ENCODE peak calls at places on chromosome 21, in seven cellular contexts. F is HS-5; E is T-helper 1 cell; N is GM04504; I is naive thymus-derived CD8-positive, alpha-beta T cell; X is heart left ventricle; J is Peyer's patch. D is an unnamed sample.

GRCh38 chr21:41641510-41641815 is 125.4 kb downstream of the RIPK4 start:
- DNase-seq in F (no peak), E (no peak), N (no peak), I (no peak), X (no peak), J (no peak), D (no peak)

GRCh38 chr21:45431781-45432572 is 27.0 kb downstream of the COL18A1 start:
- DNase-seq in F (no peak), E (no peak), N (no peak), I (no peak), X (no peak), J (no peak), D (no peak)

GRCh38 chr21:42614391-42614790 is 39.0 kb upstream of the PDE9A start:
- DNase-seq in F (no peak), E (no peak), N (no peak), I (peak), X (no peak), J (no peak), D (no peak)

GRCh38 chr21:18608226-18608625 is 204.6 kb upstream of the TMPRSS15 start:
- DNase-seq in F (no peak), E (no peak), N (no peak), I (no peak), X (no peak), J (no peak), D (no peak)

GRCh38 chr21:34582506-34583150 is 32.3 kb downstream of the RCAN1 start:
- DNase-seq in F (no peak), E (no peak), N (peak), I (no peak), X (peak), J (no peak), D (no peak)

GRCh38 chr21:32249551-32250280 is 29.1 kb downstream of the MIS18A start:
- DNase-seq in F (no peak), E (no peak), N (no peak), I (no peak), X (no peak), J (no peak), D (no peak)

GRCh38 chr21:36901575-36901974 is 64.9 kb downstream of the HLCS start:
- DNase-seq in F (no peak), E (no peak), N (no peak), I (no peak), X (no peak), J (no peak), D (no peak)

GRCh38 chr21:46003575-46004007 is 22.0 kb downstream of the COL6A1 start:
- DNase-seq in F (no peak), E (peak), N (no peak), I (no peak), X (peak), J (peak), D (no peak)

GRCh38 chr21:42063206-42063577 is 7.9 kb upstream of the UMODL1 start:
- DNase-seq in F (no peak), E (no peak), N (no peak), I (no peak), X (peak), J (peak), D (no peak)

GRCh38 chr21:32770514-32771133 is 931 bp downstream of the PAXBP1 start:
- DNase-seq in F (no peak), E (no peak), N (no peak), I (no peak), X (no peak), J (no peak), D (no peak)

GRCh38 chr21:43572443-43572842 is 86.8 kb downstream of the HSF2BP start:
- DNase-seq in F (no peak), E (no peak), N (no peak), I (no peak), X (no peak), J (no peak), D (no peak)

GRCh38 chr21:14466715-14467114 is 79.4 kb downstream of the SAMSN1 start:
- DNase-seq in F (no peak), E (no peak), N (no peak), I (no peak), X (no peak), J (no peak), D (no peak)